ENCODE peak calls at places on chromosomes 6 and 20, in four cellular contexts. U, E, T and N are unnamed samples.
A peak's percentile ranks its signal among the peaks of the same experiment; 100 is the strongest.

GRCh38 chr6:127484207-127484858 is 25.1 kb upstream of the KIAA0408 start:
- DNase-seq in U (peak; percentile 39), E (no peak), T (peak; percentile 45), N (no peak)

GRCh38 chr6:105545947-105546710 is 143.2 kb upstream of the PREP start:
- DNase-seq in U (no peak), E (no peak), T (peak; percentile 39), N (no peak)

GRCh38 chr6:156068870-156069269 is 613.2 kb upstream of the NOX3 start:
- DNase-seq in U (no peak), E (no peak), T (no peak), N (no peak)

GRCh38 chr6:43575105-43575771 is 600 bp downstream of the XPO5 start:
- DNase-seq in U (no peak), E (peak; percentile 59), T (no peak), N (no peak)

GRCh38 chr6:24504642-24505586 is 10.1 kb downstream of the ALDH5A1 start:
- DNase-seq in U (no peak), E (no peak), T (no peak), N (no peak)

GRCh38 chr6:144536079-144536478 is 250.9 kb downstream of the UTRN start:
- DNase-seq in U (no peak), E (no peak), T (no peak), N (no peak)

GRCh38 chr6:134730013-134730412 is 219.9 kb downstream of the ALDH8A1 start:
- DNase-seq in U (no peak), E (no peak), T (no peak), N (no peak)

GRCh38 chr6:52059821-52060220 is 27.6 kb downstream of the PKHD1 start:
- DNase-seq in U (no peak), E (no peak), T (no peak), N (no peak)

GRCh38 chr20:46087161-46087560 is 2.6 kb downstream of the NCOA5 start:
- DNase-seq in U (no peak), E (no peak), T (no peak), N (no peak)

GRCh38 chr20:41167481-41168253 is 30.3 kb downstream of the PLCG1 start:
- DNase-seq in U (no peak), E (peak; percentile 17), T (no peak), N (peak; percentile 37)

GRCh38 chr6:29603456-29603855 is 18.5 kb downstream of the OR2H2 start:
- DNase-seq in U (no peak), E (no peak), T (no peak), N (no peak)

GRCh38 chr6:108876929-108877775 is 28.9 kb downstream of the ARMC2 start:
- DNase-seq in U (no peak), E (no peak), T (no peak), N (peak; percentile 51)

GRCh38 chr6:14283600-14284235 is 166.1 kb downstream of the CD83 start:
- DNase-seq in U (no peak), E (no peak), T (no peak), N (no peak)

GRCh38 chr20:9166153-9166780 is 97.4 kb downstream of the PLCB4 start:
- DNase-seq in U (no peak), E (no peak), T (no peak), N (no peak)

GRCh38 chr6:48069280-48069679 is 41.7 kb downstream of the PTCHD4 start:
- DNase-seq in U (no peak), E (peak; percentile 47), T (no peak), N (no peak)

GRCh38 chr20:47113362-47114118 is 218.9 kb downstream of the EYA2 start:
- DNase-seq in U (no peak), E (no peak), T (peak; percentile 22), N (no peak)

GRCh38 chr6:26543953-26544352 is 5.8 kb downstream of the HMGN4 start:
- DNase-seq in U (no peak), E (no peak), T (no peak), N (no peak)

GRCh38 chr20:4714818-4715217 is 6.9 kb upstream of the PRND start:
- DNase-seq in U (no peak), E (no peak), T (peak; percentile 66), N (no peak)

GRCh38 chr20:37020636-37021035 is 69.1 kb upstream of the SAMHD1 start:
- DNase-seq in U (no peak), E (no peak), T (no peak), N (no peak)

GRCh38 chr6:150830409-150831165 is 34.9 kb upstream of the MTHFD1L start:
- DNase-seq in U (no peak), E (no peak), T (no peak), N (no peak)

GRCh38 chr20:37202267-37202943 is 23.1 kb upstream of the MROH8 start:
- DNase-seq in U (no peak), E (no peak), T (peak; percentile 77), N (no peak)

GRCh38 chr6:19413323-19413722 is 423.8 kb upstream of the ID4 start:
- DNase-seq in U (no peak), E (no peak), T (peak; percentile 66), N (no peak)

GRCh38 chr6:82589509-82590206 is 226.0 kb downstream of the TPBG start:
- DNase-seq in U (peak; percentile 60), E (no peak), T (peak; percentile 58), N (no peak)

GRCh38 chr6:116190550-116190949 is 63.3 kb downstream of the TSPYL4 start:
- DNase-seq in U (no peak), E (no peak), T (no peak), N (no peak)

GRCh38 chr6:21804941-21805610 is 211.5 kb downstream of the SOX4 start:
- DNase-seq in U (no peak), E (no peak), T (no peak), N (no peak)

GRCh38 chr6:54020311-54020710 is 90.9 kb upstream of the MLIP start:
- DNase-seq in U (no peak), E (no peak), T (no peak), N (no peak)

GRCh38 chr20:21433329-21433890 is 36.1 kb upstream of the NKX2-4 start:
- DNase-seq in U (no peak), E (no peak), T (peak; percentile 62), N (no peak)

GRCh38 chr6:12525276-12525675 is 191.3 kb upstream of the PHACTR1 start:
- DNase-seq in U (no peak), E (no peak), T (no peak), N (no peak)

GRCh38 chr6:53044071-53044470 is 21.1 kb upstream of the FBXO9 start:
- DNase-seq in U (no peak), E (no peak), T (no peak), N (no peak)

GRCh38 chr20:50366270-50367103 is 143.7 kb upstream of the PTPN1 start:
- DNase-seq in U (no peak), E (no peak), T (peak; percentile 47), N (peak; percentile 50)

GRCh38 chr6:133707456-133707855 is 181.5 kb upstream of the TCF21 start:
- DNase-seq in U (peak; percentile 5), E (peak; percentile 43), T (peak; percentile 74), N (no peak)

GRCh38 chr6:110876170-110876773 is 1.7 kb downstream of the AMD1 start:
- DNase-seq in U (no peak), E (peak; percentile 90), T (peak; percentile 88), N (peak; percentile 78)

GRCh38 chr6:134529921-134530320 is 212.0 kb upstream of the SGK1 start:
- DNase-seq in U (no peak), E (no peak), T (peak; percentile 65), N (no peak)

GRCh38 chr20:9794831-9795230 is 44.0 kb downstream of the PAK5 start:
- DNase-seq in U (no peak), E (no peak), T (no peak), N (no peak)

GRCh38 chr6:3013486-3013885 is 13.8 kb downstream of the NQO2 start:
- DNase-seq in U (no peak), E (no peak), T (peak; percentile 83), N (no peak)

GRCh38 chr20:57647933-57648785 is 27.9 kb upstream of the ZBP1 start:
- DNase-seq in U (no peak), E (no peak), T (no peak), N (no peak)

GRCh38 chr6:26420607-26421235 is 18.6 kb downstream of the BTN3A1 start:
- DNase-seq in U (no peak), E (no peak), T (peak; percentile 9), N (peak; percentile 20)

GRCh38 chr20:38829296-38829875 is 23.9 kb downstream of the PPP1R16B start:
- DNase-seq in U (no peak), E (no peak), T (no peak), N (no peak)
- TF ChIP-seq CTCF in U (no peak), E (no peak), T (no peak), N (no peak)

DNA sequence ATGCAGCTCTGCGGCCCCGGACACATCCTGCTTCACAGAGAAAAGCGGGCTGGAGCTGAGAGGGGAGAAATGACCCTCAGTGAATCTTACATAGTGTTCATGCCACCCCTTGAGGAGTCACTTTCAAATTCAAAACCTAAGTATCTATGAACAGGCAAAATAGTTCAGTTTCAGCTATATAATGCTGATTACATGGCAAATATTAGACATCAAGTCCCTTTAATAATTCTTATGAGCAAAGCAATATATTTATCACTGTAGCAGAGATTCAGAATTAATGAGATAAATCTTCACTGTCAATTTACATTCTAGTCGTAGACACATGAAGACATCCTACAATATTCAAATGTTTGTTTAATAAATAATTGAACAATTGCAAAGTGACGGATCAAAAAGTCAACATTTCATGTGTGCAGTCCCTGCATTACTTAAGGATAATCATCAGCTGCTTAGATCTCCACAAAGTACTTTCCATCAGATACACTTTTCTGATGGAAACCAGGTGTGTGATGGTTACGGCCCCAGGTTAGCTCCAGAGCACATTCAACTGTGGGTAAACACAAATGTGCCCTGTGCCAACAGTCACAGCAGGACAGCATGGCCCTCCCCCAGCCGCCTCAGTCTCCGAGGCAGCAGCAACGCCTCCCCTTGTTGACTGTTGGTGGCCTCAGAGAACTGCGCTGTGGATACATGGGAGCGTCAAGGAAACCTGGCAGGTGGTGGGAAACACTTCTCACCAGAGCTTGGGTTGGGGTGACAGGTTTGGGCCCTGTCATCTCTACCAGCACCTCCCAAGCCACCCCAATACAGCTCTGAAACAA is 787 bp upstream of the PRR18 start:
- DNase-seq in U (no peak), E (no peak), T (no peak), N (peak; percentile 67)
- H3K4me3 ChIP-seq in U (peak overlapping the region; percentile 67), E (peak overlapping the region; percentile 56), T (no peak overlapping the region), N (no peak overlapping the region)

DNA sequence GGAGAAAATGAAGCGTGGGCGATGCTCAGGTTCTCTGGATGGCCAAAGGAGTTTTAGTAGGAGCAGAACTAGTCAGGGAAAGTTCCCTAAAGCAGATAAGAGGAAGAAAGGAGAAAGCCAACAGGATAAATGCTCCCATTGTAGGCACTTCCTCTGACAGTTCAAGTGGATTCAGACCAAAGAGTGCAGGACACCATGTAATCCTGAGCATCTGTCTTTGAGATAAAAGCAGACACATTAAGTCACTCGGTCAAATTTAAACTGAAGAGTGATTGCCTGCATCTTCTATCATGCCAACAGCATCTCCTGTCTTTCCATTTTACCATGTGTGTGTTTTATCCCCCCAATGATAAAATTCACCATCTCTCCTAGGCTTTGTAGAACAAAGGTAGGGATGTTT is 6.8 kb downstream of the GRIK2 start:
- DNase-seq in U (no peak), E (no peak), T (no peak), N (no peak)
- H3K27me3 ChIP-seq in U (peaks cover 12% of the 10 kb centered on the region), E (peaks cover 55% of the 10 kb centered on the region), T (peaks cover 29% of the 10 kb centered on the region), N (no peaks in the 10 kb centered on the region)

DNA sequence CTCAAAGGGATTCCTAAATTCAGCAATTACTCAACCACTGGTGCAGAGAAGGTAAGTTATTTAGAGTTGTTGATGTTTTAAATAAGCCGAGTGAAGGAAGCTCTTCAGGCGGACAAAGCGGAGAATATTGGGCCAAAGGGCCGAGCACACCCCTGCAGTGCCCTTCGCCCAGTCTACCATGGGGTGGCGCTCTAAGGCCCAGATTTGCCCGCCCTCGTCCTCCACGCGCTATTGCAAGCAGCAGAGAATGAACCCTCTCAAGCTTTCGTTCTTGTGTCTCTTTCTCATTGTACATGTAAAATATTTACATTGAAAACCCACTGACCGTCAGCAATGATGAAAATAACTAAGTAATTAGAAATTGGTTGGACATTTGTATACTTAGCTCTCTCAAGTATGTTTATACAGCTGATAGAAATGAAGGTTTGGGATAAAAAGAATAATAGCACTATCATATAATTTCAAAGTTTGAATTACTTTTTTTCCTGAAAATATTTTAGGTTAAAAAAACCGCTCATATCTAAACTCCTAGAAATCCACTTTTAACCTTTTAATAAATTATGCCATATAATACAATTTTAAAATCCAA is 195.0 kb upstream of the CEP162 start:
- DNase-seq in U (no peak), E (no peak), T (peak; percentile 21), N (no peak)
- TF ChIP-seq CTCF in U (peak; percentile 76), E (peak; percentile 43), T (peak; percentile 96), N (no peak)